ENCODE peak calls at places on chromosomes 2 and 18, in eight cellular contexts. Q is uterus, J is spleen, T is NB4, L is A549, K is IMR-90, B is tibial nerve, Z is body of pancreas. D is an unnamed sample.

GRCh38 chr2:39696072-39696471 is 30.4 kb downstream of the TMEM178A start:
- DNase-seq in B (no peak), Z (no peak), K (peak), Q (no peak), J (no peak), T (no peak), L (peak), D (no peak)

GRCh38 chr2:117126656-117127055 is 687.8 kb upstream of the DDX18 start:
- DNase-seq in K (no peak), Q (no peak), T (no peak), B (no peak), Z (no peak), L (no peak), J (no peak), D (no peak)

GRCh38 chr2:112784199-112785189 is at the start of gene IL1A:
- DNase-seq in T (peak), Q (no peak), B (no peak), K (peak), J (no peak), L (peak), Z (no peak), D (no peak)

GRCh38 chr18:68221116-68221724 is 493.7 kb downstream of the TMX3 start:
- DNase-seq in B (no peak), J (no peak), T (no peak), K (no peak), Z (no peak), Q (no peak), L (no peak), D (no peak)

GRCh38 chr18:43893001-43893637 is 615.8 kb upstream of the SYT4 start:
- DNase-seq in Z (peak), T (no peak), Q (no peak), K (peak), L (no peak), B (no peak), J (no peak), D (no peak)

GRCh38 chr18:55097406-55098170 is 138.3 kb upstream of the CCDC68 start:
- DNase-seq in T (no peak), J (no peak), B (no peak), Q (no peak), K (no peak), L (peak), Z (no peak), D (no peak)

GRCh38 chr2:30136729-30137444 is 9.9 kb upstream of the YPEL5 start:
- DNase-seq in Q (no peak), B (no peak), K (no peak), Z (no peak), T (no peak), L (no peak), J (no peak), D (no peak)

GRCh38 chr2:42048318-42049251 is 764 bp downstream of the PKDCC start:
- DNase-seq in Z (no peak), L (no peak), T (no peak), Q (peak), J (no peak), K (peak), B (no peak), D (peak)

GRCh38 chr2:141968377-141968920 is 162.4 kb downstream of the LRP1B start:
- DNase-seq in J (no peak), Z (no peak), Q (no peak), T (peak), K (no peak), L (no peak), B (no peak), D (no peak)

GRCh38 chr2:219460424-219460926 is 25.8 kb downstream of the SPEG start:
- DNase-seq in B (no peak), K (peak), L (no peak), Q (peak), Z (no peak), J (no peak), T (peak), D (no peak)

GRCh38 chr2:158755738-158756137 is 39.4 kb upstream of the DAPL1 start:
- DNase-seq in B (no peak), Q (no peak), K (no peak), Z (no peak), T (peak), J (no peak), L (no peak), D (peak)

GRCh38 chr2:21422050-21422449 is 298.3 kb downstream of the TDRD15 start:
- DNase-seq in B (no peak), J (no peak), Z (no peak), Q (no peak), K (peak), L (peak), T (peak), D (peak)

GRCh38 chr2:69683170-69683971 is 39.8 kb upstream of the AAK1 start:
- DNase-seq in T (peak), J (no peak), L (peak), Q (peak), Z (peak), K (peak), B (no peak), D (no peak)

GRCh38 chr2:3146772-3147640 is 230.6 kb downstream of the EIPR1 start:
- DNase-seq in J (no peak), T (no peak), K (no peak), L (no peak), Q (no peak), Z (no peak), B (no peak), D (no peak)

GRCh38 chr2:203328735-203329549 is 748 bp downstream of the ABI2 start:
- DNase-seq in K (peak), T (peak), Z (peak), B (no peak), L (peak), Q (peak), J (peak), D (peak)

DNA sequence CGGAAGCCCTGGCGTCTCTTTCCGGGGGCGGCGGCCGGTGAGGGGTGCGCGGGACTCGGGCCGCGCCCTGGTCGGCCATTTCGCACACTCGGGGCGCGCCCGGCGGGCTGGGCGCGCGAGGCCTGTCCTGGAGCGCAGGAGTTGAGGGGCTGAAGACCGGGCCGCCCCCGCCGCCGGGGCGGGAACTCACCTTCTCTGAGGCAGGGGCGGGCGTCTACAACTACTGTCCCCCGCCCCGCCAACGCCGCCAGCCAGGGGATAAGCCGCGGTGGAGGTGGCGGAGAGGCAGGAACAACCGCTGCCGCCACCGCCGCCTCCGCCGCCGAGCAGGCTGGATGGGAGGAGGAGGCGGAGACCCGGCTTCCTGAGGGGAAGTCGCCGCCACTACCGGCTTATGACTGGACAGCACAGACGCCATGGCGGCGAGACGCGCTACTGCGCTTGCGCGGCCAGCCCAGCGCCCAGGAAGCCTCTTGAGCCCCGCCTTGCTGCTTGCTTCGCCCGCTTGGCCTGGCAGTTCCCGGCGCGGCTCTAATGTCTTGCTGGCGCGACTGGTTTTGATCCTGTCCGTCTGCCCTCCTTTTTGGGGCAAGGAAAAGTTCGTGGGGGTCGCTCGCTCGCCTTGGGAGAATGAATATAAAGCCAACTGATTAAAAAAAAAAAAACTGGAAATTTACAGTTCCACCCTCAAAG is at the start of gene KRCC1:
- DNase-seq in L (peak), K (peak), Z (peak), B (peak), Q (peak), J (peak), T (peak), D (peak)
- TF ChIP-seq POLR2A in L (peak), K (peak), Z (peak), B (peak), Q (peak), J (peak), T (peak), D (peak)

GRCh38 chr18:76492669-76493212 is 2.3 kb downstream of the ZNF516 start:
- DNase-seq in T (peak), L (peak), Q (peak), Z (peak), J (peak), B (peak), K (peak), D (peak)

GRCh38 chr18:76494541-76495403 is at the start of gene ZNF516:
- DNase-seq in J (peak), Q (peak), B (peak), T (peak), Z (peak), K (peak), L (no peak), D (peak)

GRCh38 chr18:76491801-76492668 is 3.0 kb downstream of the ZNF516 start:
- DNase-seq in J (peak), B (peak), T (peak), Z (peak), K (peak), Q (no peak), L (peak), D (peak)

GRCh38 chr18:76494181-76494540 is 881 bp downstream of the ZNF516 start:
- DNase-seq in K (peak), B (peak), Q (peak), Z (peak), J (peak), T (peak), L (no peak), D (peak)

GRCh38 chr18:76493213-76494107 is 1.6 kb downstream of the ZNF516 start:
- DNase-seq in T (peak), B (peak), J (no peak), K (peak), Q (no peak), Z (no peak), L (peak), D (peak)
- TF ChIP-seq POLR2A in T (no peak), B (no peak), J (no peak), K (no peak), Q (no peak), Z (no peak), L (no peak), D (no peak)

DNA sequence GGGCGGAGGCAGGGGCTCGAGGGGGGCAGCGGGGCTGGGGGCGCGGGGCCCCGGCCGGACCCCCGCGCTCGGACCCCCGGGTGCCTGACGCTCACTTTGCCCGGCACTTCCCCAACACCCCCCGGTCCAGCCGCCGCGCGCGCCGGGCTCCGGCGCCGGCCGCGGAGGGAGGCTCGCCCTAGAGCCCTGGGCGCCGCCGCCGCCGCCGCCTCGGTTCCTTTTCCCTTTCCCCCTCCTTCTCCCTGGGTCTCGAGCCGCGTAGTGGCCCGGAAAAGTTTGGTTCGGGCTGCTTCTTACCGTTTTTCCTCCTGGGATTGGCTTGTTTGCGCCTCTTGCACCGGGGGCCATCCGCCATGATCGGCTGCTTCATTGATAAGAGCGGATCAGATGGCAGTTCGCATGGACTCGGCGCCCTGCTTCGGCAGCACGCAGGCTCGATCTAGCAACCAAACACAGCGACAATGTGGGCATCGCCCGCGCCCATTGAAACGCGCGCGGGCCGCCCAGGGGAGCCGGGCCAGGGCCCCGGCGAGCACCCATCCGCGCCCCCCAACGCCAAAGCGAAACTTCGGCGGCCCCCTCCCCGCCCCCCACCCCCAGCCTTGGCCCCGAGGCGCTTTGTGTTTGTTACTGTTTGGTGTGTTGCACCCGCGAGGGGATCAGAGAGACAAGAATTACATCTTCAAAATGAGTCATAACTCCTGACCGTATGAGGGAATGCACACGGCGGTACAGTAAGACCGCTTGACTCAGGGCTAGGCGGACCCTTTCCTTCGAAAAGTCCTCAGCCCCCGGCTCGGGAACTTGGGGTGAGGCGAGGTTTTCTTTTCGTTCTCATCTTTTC is 2.7 kb downstream of the ZEB2 start:
- DNase-seq in L (peak), B (peak), Z (peak), K (peak), J (peak), Q (peak), T (peak), D (peak)
- TF ChIP-seq POLR2A in L (peak), B (peak), Z (peak), K (no peak), J (no peak), Q (no peak), T (no peak), D (peak)

GRCh38 chr2:54967269-54967668 is 83.0 kb downstream of the RTN4 start:
- DNase-seq in L (no peak), J (no peak), B (no peak), Z (no peak), Q (no peak), K (no peak), T (no peak), D (no peak)

GRCh38 chr2:54967759-54968365 is 82.4 kb downstream of the RTN4 start:
- DNase-seq in Q (no peak), B (no peak), T (no peak), L (no peak), Z (no peak), J (peak), K (no peak), D (no peak)

GRCh38 chr2:54969940-54970338 is 80.3 kb downstream of the RTN4 start:
- DNase-seq in B (no peak), Q (no peak), L (no peak), K (no peak), J (no peak), Z (no peak), T (no peak), D (no peak)

GRCh38 chr2:54969295-54969939 is 80.8 kb downstream of the RTN4 start:
- DNase-seq in J (no peak), B (no peak), T (no peak), Z (no peak), Q (no peak), L (no peak), K (no peak), D (no peak)

GRCh38 chr2:54968561-54969218 is 81.6 kb downstream of the RTN4 start:
- DNase-seq in B (no peak), K (no peak), J (no peak), Q (no peak), Z (no peak), L (no peak), T (no peak), D (no peak)
- TF ChIP-seq POLR2A in B (no peak), K (no peak), J (no peak), Q (no peak), Z (no peak), L (no peak), T (no peak), D (no peak)

GRCh38 chr2:32559136-32559535 is 68.7 kb upstream of the TTC27 start:
- DNase-seq in Z (peak), K (peak), B (no peak), L (no peak), Q (peak), J (no peak), T (peak), D (peak)

GRCh38 chr2:32564417-32565035 is 63.3 kb upstream of the TTC27 start:
- DNase-seq in T (no peak), Z (no peak), B (no peak), L (no peak), K (no peak), Q (no peak), J (no peak), D (no peak)

GRCh38 chr2:32558492-32558891 is 69.4 kb upstream of the TTC27 start:
- DNase-seq in J (no peak), L (no peak), Z (no peak), B (no peak), T (no peak), K (no peak), Q (no peak), D (peak)

GRCh38 chr2:32565902-32566301 is 61.9 kb upstream of the TTC27 start:
- DNase-seq in B (no peak), K (no peak), T (no peak), Z (no peak), J (no peak), Q (no peak), L (no peak), D (peak)

DNA sequence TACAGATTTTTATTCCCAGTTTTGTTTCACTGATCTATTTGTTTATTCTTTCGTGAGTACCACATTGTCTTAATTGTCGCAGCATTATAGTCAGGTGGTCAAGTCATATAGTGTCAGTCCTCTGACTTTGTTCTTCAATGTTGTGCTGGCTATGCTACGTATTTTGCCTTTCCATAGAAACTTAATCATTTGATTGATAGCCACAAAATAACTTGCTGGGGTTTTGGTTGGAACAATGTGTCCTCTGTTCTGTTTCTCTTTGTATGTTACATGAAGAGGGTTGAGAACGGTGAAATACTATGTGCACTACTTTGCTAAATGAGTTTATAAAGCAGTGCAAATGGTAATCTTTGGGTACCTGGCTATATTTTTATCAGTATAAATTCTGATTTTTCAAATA is 64.9 kb upstream of the TTC27 start:
- DNase-seq in J (no peak), Z (no peak), T (no peak), Q (no peak), K (no peak), B (no peak), L (no peak), D (no peak)
- TF ChIP-seq POLR2A in J (no peak), Z (no peak), T (no peak), Q (no peak), K (no peak), B (no peak), L (no peak), D (no peak)

GRCh38 chr2:20221169-20221938 is 3.6 kb downstream of the SDC1 start:
- DNase-seq in L (no peak), Z (no peak), B (no peak), Q (no peak), J (no peak), T (no peak), K (peak), D (no peak)
- TF ChIP-seq POLR2A in L (no peak), Z (no peak), B (no peak), Q (no peak), J (no peak), T (no peak), K (no peak), D (no peak)

GRCh38 chr2:43174368-43175186 is 51.8 kb downstream of the ZFP36L2 start:
- DNase-seq in J (peak), Q (no peak), T (peak), K (no peak), B (no peak), L (no peak), Z (peak), D (no peak)
- TF ChIP-seq POLR2A in J (no peak), Q (no peak), T (no peak), K (no peak), B (no peak), L (no peak), Z (no peak), D (no peak)

DNA sequence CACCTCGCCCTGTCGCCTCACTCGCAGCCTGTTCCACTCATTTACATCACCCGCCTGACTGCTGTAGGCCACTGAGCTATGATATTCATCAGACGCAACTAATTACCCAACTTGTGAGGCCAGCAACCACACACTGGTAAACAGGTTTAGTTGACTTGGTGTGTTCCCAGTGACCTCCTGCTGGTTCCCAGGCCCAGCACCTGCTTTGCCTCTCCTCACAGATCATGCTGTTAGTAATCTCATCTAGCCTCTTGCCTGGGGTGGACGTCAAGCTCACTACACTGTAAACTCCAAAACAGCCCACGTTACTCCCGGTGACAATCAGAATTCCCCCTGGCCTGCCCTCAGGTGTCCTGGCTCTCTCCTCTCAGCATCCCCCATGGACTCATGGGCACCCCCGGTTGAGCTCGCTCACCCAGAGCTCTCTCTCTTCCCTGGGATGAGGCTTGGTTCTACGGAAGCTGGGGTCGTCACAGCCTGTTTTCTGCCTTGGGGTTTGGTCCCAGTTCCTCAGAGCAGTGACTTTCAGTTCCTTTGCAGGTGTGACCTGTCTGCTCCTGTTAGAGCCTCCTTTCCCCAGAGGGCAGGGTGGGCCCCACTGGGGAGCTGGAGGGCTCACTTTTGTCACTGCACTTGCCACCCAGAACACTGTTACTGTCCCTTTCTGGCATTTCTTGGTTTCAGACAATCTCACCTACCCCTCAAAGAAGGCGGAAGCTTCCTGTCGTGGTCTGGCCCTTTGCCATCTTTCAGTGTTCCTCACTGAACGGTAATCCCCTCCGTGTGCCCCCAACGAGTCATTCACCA is 40.3 kb downstream of the INPP5D start:
- DNase-seq in L (no peak), Z (no peak), K (no peak), B (no peak), T (peak), J (peak), Q (no peak), D (peak)
- TF ChIP-seq POLR2A in L (no peak), Z (no peak), K (no peak), B (no peak), T (no peak), J (no peak), Q (no peak), D (no peak)